ENCODE peak calls at places on chromosomes 16 and 17, in nine cellular contexts. U, V, N, Q, G, E, A, X and D are unnamed samples.

GRCh38 chr17:7848665-7849184 is 6.1 kb upstream of the TMEM88 start:
- DNase-seq in U (no peak), V (no peak), N (no peak), Q (no peak), G (no peak), E (no peak), A (no peak), X (no peak), D (no peak)

GRCh38 chr17:10041916-10042588 is 137.0 kb upstream of the RCVRN start:
- DNase-seq in U (no peak), V (no peak), N (no peak), Q (no peak), G (no peak), E (no peak), A (no peak), X (no peak), D (no peak)

GRCh38 chr17:68676856-68677255 is 75.7 kb upstream of the FAM20A start:
- DNase-seq in U (no peak), V (no peak), N (no peak), Q (no peak), G (no peak), E (no peak), A (no peak), X (no peak), D (no peak)

GRCh38 chr17:63966646-63967265 is 6.0 kb downstream of the SCN4A start:
- DNase-seq in U (no peak), V (no peak), N (peak), Q (no peak), G (no peak), E (no peak), A (no peak), X (no peak), D (no peak)

GRCh38 chr16:88922114-88922825 is 54.7 kb downstream of the CBFA2T3 start:
- DNase-seq in U (peak), V (peak), N (no peak), Q (peak), G (no peak), E (no peak), A (no peak), X (peak), D (peak)

GRCh38 chr16:12719972-12720371 is 83.7 kb downstream of the CPPED1 start:
- DNase-seq in U (no peak), V (no peak), N (no peak), Q (no peak), G (no peak), E (no peak), A (no peak), X (no peak), D (no peak)

GRCh38 chr17:6894206-6894528 is 62.6 kb upstream of the TEKT1 start:
- DNase-seq in U (peak), V (peak), N (no peak), Q (no peak), G (no peak), E (no peak), A (no peak), X (no peak), D (no peak)

GRCh38 chr17:49018116-49018612 is 21.0 kb downstream of the IGF2BP1 start:
- DNase-seq in U (no peak), V (no peak), N (no peak), Q (no peak), G (no peak), E (no peak), A (no peak), X (no peak), D (no peak)

GRCh38 chr17:82367724-82368524 is 3.6 kb upstream of the UTS2R start:
- DNase-seq in U (no peak), V (no peak), N (no peak), Q (no peak), G (no peak), E (no peak), A (peak), X (no peak), D (no peak)

GRCh38 chr17:60535382-60536279 is 9.6 kb upstream of the APPBP2 start:
- DNase-seq in U (peak), V (peak), N (no peak), Q (no peak), G (no peak), E (no peak), A (no peak), X (peak), D (no peak)

GRCh38 chr16:57185446-57185944 is 344 bp downstream of the PSME3IP1 start:
- DNase-seq in U (peak), V (peak), N (peak), Q (no peak), G (peak), E (peak), A (peak), X (no peak), D (no peak)

GRCh38 chr17:74356640-74357465 is 4.8 kb downstream of the BTBD17 start:
- DNase-seq in U (no peak), V (no peak), N (peak), Q (no peak), G (no peak), E (no peak), A (no peak), X (no peak), D (no peak)

GRCh38 chr16:58460219-58460610 is 39.7 kb upstream of the NDRG4 start:
- DNase-seq in U (no peak), V (no peak), N (no peak), Q (no peak), G (no peak), E (no peak), A (no peak), X (no peak), D (no peak)

GRCh38 chr17:49621420-49621819 is 45.7 kb downstream of the NXPH3 start:
- DNase-seq in U (no peak), V (no peak), N (no peak), Q (no peak), G (no peak), E (no peak), A (no peak), X (no peak), D (no peak)

GRCh38 chr16:30737794-30738648 is 10.2 kb upstream of the PHKG2 start:
- DNase-seq in U (no peak), V (no peak), N (no peak), Q (no peak), G (no peak), E (no peak), A (no peak), X (no peak), D (no peak)

GRCh38 chr17:58436805-58437239 is 19.5 kb upstream of the RNF43 start:
- DNase-seq in U (no peak), V (no peak), N (no peak), Q (no peak), G (no peak), E (no peak), A (no peak), X (no peak), D (no peak)

GRCh38 chr17:82103588-82104451 is 5.8 kb upstream of the FASN start:
- DNase-seq in U (peak), V (peak), N (no peak), Q (no peak), G (no peak), E (no peak), A (no peak), X (no peak), D (no peak)

GRCh38 chr17:19448341-19449268 is 37.6 kb downstream of the RNF112 start:
- DNase-seq in U (peak), V (peak), N (no peak), Q (peak), G (no peak), E (no peak), A (no peak), X (peak), D (no peak)

GRCh38 chr17:83177611-83178532 is 98.5 kb downstream of the METRNL start:
- DNase-seq in U (no peak), V (no peak), N (peak), Q (no peak), G (no peak), E (peak), A (no peak), X (no peak), D (no peak)

GRCh38 chr17:76725580-76726230 is 701 bp downstream of the JMJD6 start:
- DNase-seq in U (no peak), V (peak), N (peak), Q (no peak), G (peak), E (peak), A (peak), X (no peak), D (no peak)

GRCh38 chr17:31674717-31675349 is 184.2 kb downstream of the COPRS start:
- DNase-seq in U (peak), V (peak), N (no peak), Q (no peak), G (no peak), E (no peak), A (no peak), X (peak), D (no peak)

GRCh38 chr17:9839433-9839832 is 13.7 kb downstream of the GLP2R start:
- DNase-seq in U (no peak), V (no peak), N (no peak), Q (no peak), G (no peak), E (no peak), A (no peak), X (no peak), D (no peak)

GRCh38 chr17:20302191-20302917 is 165.0 kb downstream of the LGALS9B start:
- DNase-seq in U (no peak), V (peak), N (no peak), Q (no peak), G (no peak), E (no peak), A (no peak), X (no peak), D (no peak)

GRCh38 chr17:67386965-67387551 is 10.0 kb downstream of the PITPNC1 start:
- DNase-seq in U (no peak), V (peak), N (peak), Q (no peak), G (no peak), E (no peak), A (peak), X (no peak), D (no peak)

GRCh38 chr17:76461765-76462555 is 5.4 kb upstream of the AANAT start:
- DNase-seq in U (no peak), V (peak), N (no peak), Q (no peak), G (no peak), E (no peak), A (no peak), X (no peak), D (no peak)

GRCh38 chr17:77212081-77212832 is 71.5 kb downstream of the SEC14L1 start:
- DNase-seq in U (no peak), V (no peak), N (no peak), Q (no peak), G (no peak), E (no peak), A (no peak), X (no peak), D (no peak)

GRCh38 chr17:3603119-3603869 is 5.9 kb downstream of the TRPV1 start:
- DNase-seq in U (peak), V (peak), N (no peak), Q (peak), G (no peak), E (no peak), A (no peak), X (peak), D (no peak)

GRCh38 chr16:15857779-15858560 is 1.1 kb upstream of the MYH11 start:
- DNase-seq in U (no peak), V (peak), N (no peak), Q (no peak), G (no peak), E (no peak), A (peak), X (no peak), D (no peak)

GRCh38 chr17:28755486-28755885 is 11.7 kb downstream of the TRAF4 start:
- DNase-seq in U (no peak), V (no peak), N (no peak), Q (no peak), G (no peak), E (no peak), A (no peak), X (no peak), D (no peak)

GRCh38 chr17:82859431-82860403 is 19.9 kb upstream of the ZNF750 start:
- DNase-seq in U (peak), V (peak), N (peak), Q (peak), G (no peak), E (no peak), A (no peak), X (peak), D (no peak)

GRCh38 chr16:85360323-85361277 is 248.3 kb upstream of the CIBAR2 start:
- DNase-seq in U (peak), V (no peak), N (no peak), Q (no peak), G (no peak), E (peak), A (peak), X (no peak), D (peak)

GRCh38 chr17:69357701-69358100 is 30.8 kb upstream of the ABCA5 start:
- DNase-seq in U (peak), V (no peak), N (no peak), Q (no peak), G (no peak), E (no peak), A (peak), X (no peak), D (peak)

GRCh38 chr16:3101841-3102470 is 2.9 kb upstream of the ZSCAN10 start:
- DNase-seq in U (no peak), V (no peak), N (peak), Q (peak), G (no peak), E (no peak), A (no peak), X (no peak), D (no peak)

GRCh38 chr17:77212833-77213777 is 72.3 kb downstream of the SEC14L1 start:
- DNase-seq in U (no peak), V (no peak), N (no peak), Q (no peak), G (no peak), E (no peak), A (no peak), X (no peak), D (no peak)

GRCh38 chr17:82659886-82660285 is 11.6 kb upstream of the WDR45B start:
- DNase-seq in U (no peak), V (no peak), N (no peak), Q (no peak), G (no peak), E (no peak), A (no peak), X (no peak), D (no peak)

GRCh38 chr17:38705523-38705802 is 390 bp downstream of the MLLT6 start:
- DNase-seq in U (no peak), V (no peak), N (no peak), Q (no peak), G (no peak), E (no peak), A (no peak), X (no peak), D (no peak)

GRCh38 chr17:4155980-4156620 is 13.1 kb downstream of the CYB5D2 start:
- DNase-seq in U (no peak), V (no peak), N (no peak), Q (no peak), G (no peak), E (no peak), A (no peak), X (no peak), D (no peak)